ENCODE peak calls at places on chromosomes 3 and 15, in four cellular contexts. R, Y, S and I are unnamed samples.

GRCh38 chr15:91338763-91339162 is 238.7 kb downstream of the SV2B start:
- DNase-seq in S (no peak), Y (no peak), R (no peak), I (no peak)

GRCh38 chr3:164524201-164524600 is 554.1 kb downstream of the SI start:
- DNase-seq in S (no peak), R (no peak), Y (no peak), I (no peak)

GRCh38 chr15:63401078-63401477 is 19.4 kb upstream of the CA12 start:
- DNase-seq in Y (no peak), S (no peak), R (no peak), I (no peak)

GRCh38 chr3:29531611-29532150 is 250.8 kb downstream of the RBMS3 start:
- DNase-seq in Y (no peak), R (no peak), S (no peak), I (no peak)

GRCh38 chr3:113898892-113899291 is 48.9 kb upstream of the ZDHHC23 start:
- DNase-seq in R (no peak), S (no peak), Y (no peak), I (no peak)

GRCh38 chr3:55860040-55860439 is 372.9 kb upstream of the WNT5A start:
- DNase-seq in Y (no peak), R (no peak), S (no peak), I (no peak)

GRCh38 chr3:4813855-4814254 is 165.4 kb upstream of the BHLHE40 start:
- DNase-seq in Y (no peak), R (no peak), S (no peak), I (no peak)

GRCh38 chr15:29050870-29051269 is 165.1 kb downstream of the APBA2 start:
- DNase-seq in S (no peak), R (no peak), Y (no peak), I (no peak)

GRCh38 chr3:150443331-150443741 is 35.2 kb downstream of the TSC22D2 start:
- DNase-seq in R (no peak), Y (no peak), S (no peak), I (no peak)

GRCh38 chr15:101062063-101062462 is 142.9 kb downstream of the LRRK1 start:
- DNase-seq in R (no peak), S (no peak), Y (no peak), I (no peak)

GRCh38 chr3:13536832-13537231 is 12.1 kb upstream of the FBLN2 start:
- DNase-seq in R (no peak), S (no peak), Y (no peak), I (no peak)

GRCh38 chr3:50241163-50241562 is 5.2 kb downstream of the GNAI2 start:
- DNase-seq in R (no peak), Y (no peak), S (no peak), I (no peak)

GRCh38 chr3:152538518-152538917 is 269.8 kb downstream of the MBNL1 start:
- DNase-seq in Y (no peak), R (no peak), S (no peak), I (no peak)

GRCh38 chr3:140022061-140022781 is 87.2 kb downstream of the CLSTN2 start:
- DNase-seq in Y (peak), R (no peak), S (no peak), I (no peak)

GRCh38 chr3:108091498-108092259 is 848 bp upstream of the CD47 start:
- DNase-seq in Y (no peak), S (no peak), R (peak), I (no peak)

GRCh38 chr15:25989327-25989726 is 126.2 kb upstream of the ATP10A start:
- DNase-seq in R (no peak), Y (no peak), S (no peak), I (no peak)

GRCh38 chr3:69294014-69294771 is 91.7 kb downstream of the FRMD4B start:
- DNase-seq in R (peak), Y (no peak), S (no peak), I (peak)

GRCh38 chr3:127170794-127171193 is 22.1 kb upstream of the PRR23E start:
- DNase-seq in R (no peak), Y (no peak), S (no peak), I (no peak)

GRCh38 chr3:130897316-130897715 is 3.4 kb downstream of the ATP2C1 start:
- DNase-seq in S (no peak), Y (no peak), R (no peak), I (no peak)

GRCh38 chr3:184116017-184116416 is 19.1 kb upstream of the EIF2B5 start:
- DNase-seq in R (no peak), S (no peak), Y (no peak), I (no peak)

GRCh38 chr3:184117649-184118048 is 17.5 kb upstream of the EIF2B5 start:
- DNase-seq in S (no peak), Y (no peak), R (no peak), I (no peak)
- TF ChIP-seq CTCF in S (no peak), Y (no peak), R (no peak), I (no peak)

DNA sequence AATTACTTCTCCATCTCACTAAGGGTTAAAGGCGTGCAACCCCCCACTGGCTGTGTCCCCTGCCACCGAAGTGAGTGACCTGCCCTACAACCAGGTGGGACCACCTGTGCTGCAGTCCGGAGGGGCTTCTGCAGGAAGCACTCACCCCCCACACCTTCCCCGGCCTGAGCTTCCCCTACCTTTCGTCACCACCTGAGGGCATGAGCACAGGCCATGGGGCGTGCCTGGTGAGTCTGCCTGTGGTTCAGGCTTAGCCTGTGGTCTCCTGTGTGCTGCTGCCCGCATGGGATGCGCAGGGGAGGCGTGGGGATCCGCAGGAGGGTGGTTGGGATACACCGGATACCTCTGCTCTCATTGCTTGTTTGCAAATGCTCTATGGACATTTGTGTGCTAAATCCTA is 46.0 kb downstream of the KLHL25 start:
- DNase-seq in S (no peak), Y (no peak), R (peak), I (no peak)
- TF ChIP-seq CTCF in S (no peak), Y (no peak), R (no peak), I (no peak)

GRCh38 chr3:143644370-143645089 is 203.7 kb downstream of the SLC9A9 start:
- DNase-seq in S (peak), R (peak), Y (no peak), I (peak)
- TF ChIP-seq CTCF in S (peak), R (peak), Y (no peak), I (peak)

GRCh38 chr3:188284455-188285212 is 130.7 kb downstream of the LPP start:
- DNase-seq in R (no peak), Y (no peak), S (no peak), I (no peak)

GRCh38 chr3:188282871-188283270 is 128.9 kb downstream of the LPP start:
- DNase-seq in S (no peak), Y (no peak), R (no peak), I (no peak)

GRCh38 chr3:188280627-188281026 is 126.7 kb downstream of the LPP start:
- DNase-seq in R (no peak), S (no peak), Y (no peak), I (no peak)

GRCh38 chr3:188286087-188286513 is 132.1 kb downstream of the LPP start:
- DNase-seq in R (no peak), S (no peak), Y (peak), I (no peak)

DNA sequence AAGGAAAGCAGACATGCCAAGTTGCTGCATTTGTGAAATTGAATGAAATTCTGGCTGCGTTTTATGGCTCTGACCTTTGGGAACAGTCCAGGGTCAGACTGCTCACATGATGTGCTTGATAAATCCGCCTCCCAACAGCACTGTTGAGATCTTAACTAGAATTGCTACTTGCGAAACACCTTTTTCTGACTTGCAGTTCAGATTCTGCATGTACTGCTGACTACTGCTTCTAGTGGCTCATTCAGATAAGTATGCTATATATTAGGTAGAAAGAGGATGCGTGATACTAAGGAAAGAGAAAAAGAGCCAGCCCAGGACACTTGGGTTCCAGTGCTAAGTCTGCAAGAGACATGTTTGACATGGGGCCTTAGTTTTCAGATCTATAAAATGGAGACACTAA is 129.4 kb downstream of the LPP start:
- DNase-seq in R (no peak), S (no peak), Y (peak), I (no peak)
- TF ChIP-seq CTCF in R (no peak), S (no peak), Y (no peak), I (no peak)

GRCh38 chr15:31442203-31443090 is 115.8 kb downstream of the KLF13 start:
- DNase-seq in Y (no peak), S (no peak), R (no peak), I (no peak)
- TF ChIP-seq CTCF in Y (no peak), S (no peak), R (peak), I (no peak)

DNA sequence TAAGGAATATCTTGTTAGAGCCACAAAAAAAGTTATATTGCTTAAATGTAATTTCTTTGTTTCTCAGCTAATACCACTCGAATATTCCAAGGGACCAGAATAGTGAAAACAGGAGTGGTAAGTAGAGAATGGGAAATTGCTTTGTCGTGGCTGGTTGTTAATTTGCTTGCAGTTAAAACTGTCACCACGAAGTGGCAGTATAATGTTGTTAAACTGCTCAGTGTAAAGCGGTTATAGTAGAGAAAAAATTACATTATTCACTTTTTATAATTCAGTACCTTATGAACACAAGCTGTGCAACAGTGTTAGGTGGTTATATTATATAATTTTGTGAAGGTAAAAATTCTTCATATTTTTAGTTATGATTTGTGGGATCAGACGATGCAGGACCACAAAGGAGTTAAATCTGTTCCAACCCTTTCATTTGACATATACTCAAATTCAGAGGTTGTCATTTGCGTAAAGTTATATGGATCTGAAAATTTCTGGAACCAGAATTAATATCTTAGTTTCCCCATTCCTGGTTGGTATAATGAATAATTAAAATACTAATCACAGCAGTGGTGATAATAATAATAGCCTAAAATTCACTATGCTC is 171.8 kb downstream of the FEZF2 start:
- DNase-seq in Y (no peak), R (peak), S (peak), I (peak)
- TF ChIP-seq CTCF in Y (no peak), R (peak), S (peak), I (peak)

GRCh38 chr3:170657312-170657711 is 71.4 kb upstream of the SLC7A14 start:
- DNase-seq in Y (no peak), S (no peak), R (no peak), I (no peak)
- TF ChIP-seq CTCF in Y (no peak), S (no peak), R (no peak), I (no peak)

DNA sequence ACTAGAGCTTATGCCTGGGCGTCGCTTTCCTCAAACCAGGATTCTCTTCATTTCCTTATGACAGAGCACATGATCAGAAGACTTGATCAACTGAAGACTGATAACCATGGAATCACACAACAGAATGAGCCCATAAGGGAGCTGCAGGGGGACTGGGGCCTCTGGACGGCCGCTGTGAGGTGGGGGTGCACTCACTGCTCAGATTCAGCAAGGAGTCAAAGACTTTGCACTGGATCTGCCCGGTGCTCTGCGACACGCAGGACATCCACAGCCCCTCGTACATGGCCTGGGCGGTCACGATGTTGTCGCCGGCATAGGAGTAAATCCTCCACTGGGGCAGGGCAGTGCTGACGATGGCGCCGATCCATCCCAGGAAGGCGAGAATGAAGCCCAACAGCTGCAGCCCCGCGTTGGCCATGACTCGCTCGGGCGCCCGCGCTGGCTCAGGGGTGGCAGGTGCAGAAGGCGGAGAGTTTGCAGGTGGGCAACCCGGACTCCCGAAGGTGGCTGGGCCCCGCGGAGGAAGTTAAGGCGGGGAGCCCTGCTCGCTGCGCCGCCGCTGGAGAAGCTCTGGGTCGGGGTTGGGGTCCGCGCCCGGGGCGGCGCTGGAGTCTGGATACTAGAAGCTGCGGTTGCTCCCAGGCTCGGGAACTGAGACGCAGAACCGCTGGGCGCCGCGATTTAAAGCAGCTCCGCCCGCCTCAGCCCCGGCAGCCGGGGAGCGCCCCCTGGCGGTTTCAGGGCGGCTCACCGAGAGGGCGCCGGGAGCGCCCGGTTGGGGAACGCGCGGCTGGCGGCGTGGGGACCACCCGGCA is at the start of gene CLDN1:
- DNase-seq in S (peak), Y (peak), R (peak), I (peak)
- TF ChIP-seq CTCF in S (peak), Y (peak), R (peak), I (peak)

GRCh38 chr3:72010044-72010443 is 225.1 kb upstream of the PROK2 start:
- DNase-seq in Y (no peak), R (peak), S (no peak), I (no peak)
- TF ChIP-seq CTCF in Y (no peak), R (peak), S (no peak), I (no peak)

GRCh38 chr3:158912188-158912587 is 110.3 kb downstream of the MFSD1 start:
- DNase-seq in R (no peak), S (no peak), Y (no peak), I (no peak)
- TF ChIP-seq CTCF in R (no peak), S (no peak), Y (no peak), I (no peak)